ENCODE peak calls at places on chromosomes 1 and 21, in six cellular contexts. Y is transverse colon, F is hippocampal formation, L is iris pigment epithelial cell, W is GM23248, P is NCI-H1092. R is an unnamed sample.

GRCh38 chr1:219917851-219918466 is 10.4 kb downstream of the SLC30A10 start:
- DNase-seq in W (peak; percentile 34), P (no peak), Y (peak; percentile 19), L (peak; percentile 35), F (no peak), R (no peak)

GRCh38 chr21:26124421-26124833 is 46.1 kb downstream of the APP start:
- DNase-seq in Y (no peak), P (no peak), W (peak; percentile 51), L (peak; percentile 91), F (no peak), R (no peak)

GRCh38 chr21:41895643-41896493 is 16.7 kb upstream of the PRDM15 start:
- DNase-seq in Y (peak; percentile 32), P (no peak), L (peak; percentile 29), F (no peak), W (no peak), R (no peak)

GRCh38 chr1:26728645-26729044 is 32.8 kb downstream of the ARID1A start:
- DNase-seq in F (no peak), L (no peak), Y (no peak), W (no peak), P (no peak), R (no peak)

GRCh38 chr21:46294647-46295176 is 8.6 kb downstream of the YBEY start:
- DNase-seq in Y (no peak), F (no peak), P (no peak), W (peak; percentile 80), L (peak; percentile 71), R (no peak)

GRCh38 chr1:24481098-24481497 is 21.5 kb upstream of the RCAN3 start:
- DNase-seq in F (no peak), W (no peak), L (no peak), Y (peak; percentile 29), P (no peak), R (no peak)

GRCh38 chr1:245837741-245838140 is 669.3 kb downstream of the SMYD3 start:
- DNase-seq in P (no peak), F (no peak), L (peak; percentile 66), Y (no peak), W (peak; percentile 79), R (no peak)

GRCh38 chr1:223248787-223249175 is 105.7 kb upstream of the TLR5 start:
- DNase-seq in F (no peak), Y (no peak), P (no peak), W (no peak), L (no peak), R (no peak)

GRCh38 chr1:228490120-228491078 is 3.2 kb downstream of the RNF187 start:
- DNase-seq in L (no peak), P (peak; percentile 96), F (no peak), W (peak; percentile 52), Y (no peak), R (no peak)

GRCh38 chr1:119582801-119583200 is 65.3 kb downstream of the ZNF697 start:
- DNase-seq in W (peak; percentile 79), Y (peak; percentile 34), L (peak; percentile 66), P (peak; percentile 25), F (peak; percentile 30), R (no peak)

GRCh38 chr1:20666804-20667203 is 5.6 kb upstream of the DDOST start:
- DNase-seq in F (no peak), P (no peak), Y (no peak), L (peak; percentile 25), W (peak; percentile 20), R (no peak)

GRCh38 chr1:110119843-110120242 is 7.6 kb downstream of the UBL4B start:
- DNase-seq in P (no peak), W (peak; percentile 18), L (no peak), Y (peak; percentile 13), F (no peak), R (no peak)

GRCh38 chr1:28123461-28123961 is 35.1 kb upstream of the EYA3 start:
- DNase-seq in Y (no peak), L (peak; percentile 92), W (peak; percentile 81), F (no peak), P (no peak), R (no peak)

GRCh38 chr1:12087797-12088314 is 24.8 kb downstream of the TNFRSF8 start:
- DNase-seq in W (no peak), F (no peak), P (no peak), Y (no peak), L (no peak), R (no peak)

GRCh38 chr1:29586991-29587745 is 350.8 kb downstream of the PTPRU start:
- DNase-seq in Y (no peak), F (no peak), L (no peak), W (peak; percentile 45), P (no peak), R (no peak)

GRCh38 chr1:230000439-230001184 is 66.4 kb upstream of the GALNT2 start:
- DNase-seq in W (no peak), Y (no peak), F (no peak), L (no peak), P (no peak), R (no peak)

GRCh38 chr1:232317336-232317735 is 312.6 kb downstream of the SIPA1L2 start:
- DNase-seq in Y (no peak), F (no peak), P (no peak), L (no peak), W (no peak), R (no peak)

GRCh38 chr1:218526198-218526580 is 181.1 kb downstream of the TGFB2 start:
- DNase-seq in L (no peak), F (no peak), Y (no peak), W (no peak), P (no peak), R (no peak)